ENCODE peak calls at places on chromosomes 7 and 10, in six cellular contexts. L is IMR-90, F is ovary, E is sigmoid colon, P is HCT116, S is vagina. V is an unnamed sample.
A peak's percentile ranks its signal among the peaks of the same experiment; 100 is the strongest.

GRCh38 chr7:18896343-18896975 is 221.0 kb downstream of the TWIST1 start:
- DNase-seq in L (peak; percentile 13), F (no peak), E (no peak), P (no peak), S (no peak), V (no peak)

GRCh38 chr7:149780636-149781419 is 7.4 kb upstream of the ZNF467 start:
- DNase-seq in L (no peak), F (no peak), E (no peak), P (no peak), S (no peak), V (no peak)

GRCh38 chr7:107501593-107501992 is 31.7 kb downstream of the GPR22 start:
- DNase-seq in L (peak; percentile 41), F (no peak), E (no peak), P (peak; percentile 26), S (no peak), V (peak; percentile 40)

GRCh38 chr10:103916254-103916653 is 1.7 kb downstream of the STN1 start:
- DNase-seq in L (peak; percentile 10), F (no peak), E (no peak), P (no peak), S (no peak), V (no peak)

GRCh38 chr7:142880886-142881505 is 4.5 kb downstream of the TRPV6 start:
- DNase-seq in L (peak; percentile 1), F (no peak), E (no peak), P (peak; percentile 37), S (peak; percentile 54), V (peak; percentile 54)

GRCh38 chr10:28505359-28505959 is 27.5 kb upstream of the WAC start:
- DNase-seq in L (no peak), F (no peak), E (no peak), P (no peak), S (no peak), V (no peak)

GRCh38 chr7:46583606-46584005 is 662.5 kb upstream of the IGFBP3 start:
- DNase-seq in L (no peak), F (no peak), E (no peak), P (no peak), S (no peak), V (no peak)

GRCh38 chr7:140672382-140673062 is at the start of gene ADCK2:
- DNase-seq in L (no peak), F (peak; percentile 80), E (peak; percentile 67), P (no peak), S (no peak), V (peak; percentile 70)

GRCh38 chr7:156464339-156464738 is 176.2 kb upstream of the RNF32 start:
- DNase-seq in L (no peak), F (no peak), E (no peak), P (no peak), S (peak; percentile 64), V (no peak)

GRCh38 chr10:118754556-118755423 is at the start of gene CACUL1:
- DNase-seq in L (peak; percentile 100), F (peak; percentile 100), E (peak; percentile 100), P (peak; percentile 100), S (peak; percentile 100), V (peak; percentile 100)
- TF ChIP-seq POLR2A in L (peak; percentile 85), F (peak; percentile 74), E (peak; percentile 71), P (peak; percentile 91), S (peak; percentile 47), V (peak; percentile 36)

GRCh38 chr7:95875519-95875918 is 103.2 kb downstream of the DYNC1I1 start:
- DNase-seq in L (no peak), F (no peak), E (no peak), P (no peak), S (no peak), V (no peak)
- H3K27ac ChIP-seq in L (no peak overlapping the region), F (no peak overlapping the region), E (no peak overlapping the region), P (no peak overlapping the region), S (no peak overlapping the region), V (no peak overlapping the region)

GRCh38 chr7:92527300-92528187 is 776 bp downstream of the PEX1 start:
- DNase-seq in L (peak; percentile 55), F (peak; percentile 56), E (no peak), P (peak; percentile 37), S (no peak), V (peak; percentile 60)
- TF ChIP-seq POLR2A in L (peak; percentile 25), F (no peak), E (no peak), P (no peak), S (no peak), V (no peak)

GRCh38 chr10:73655990-73656298 is at the start of gene SYNPO2L:
- DNase-seq in L (no peak), F (no peak), E (no peak), P (no peak), S (no peak), V (no peak)
- H3K27ac ChIP-seq in L (no peak within 1 kb of the TSS), F (no peak within 1 kb of the TSS), E (no peak within 1 kb of the TSS), P (no peak within 1 kb of the TSS), S (no peak within 1 kb of the TSS), V (no peak within 1 kb of the TSS)

DNA sequence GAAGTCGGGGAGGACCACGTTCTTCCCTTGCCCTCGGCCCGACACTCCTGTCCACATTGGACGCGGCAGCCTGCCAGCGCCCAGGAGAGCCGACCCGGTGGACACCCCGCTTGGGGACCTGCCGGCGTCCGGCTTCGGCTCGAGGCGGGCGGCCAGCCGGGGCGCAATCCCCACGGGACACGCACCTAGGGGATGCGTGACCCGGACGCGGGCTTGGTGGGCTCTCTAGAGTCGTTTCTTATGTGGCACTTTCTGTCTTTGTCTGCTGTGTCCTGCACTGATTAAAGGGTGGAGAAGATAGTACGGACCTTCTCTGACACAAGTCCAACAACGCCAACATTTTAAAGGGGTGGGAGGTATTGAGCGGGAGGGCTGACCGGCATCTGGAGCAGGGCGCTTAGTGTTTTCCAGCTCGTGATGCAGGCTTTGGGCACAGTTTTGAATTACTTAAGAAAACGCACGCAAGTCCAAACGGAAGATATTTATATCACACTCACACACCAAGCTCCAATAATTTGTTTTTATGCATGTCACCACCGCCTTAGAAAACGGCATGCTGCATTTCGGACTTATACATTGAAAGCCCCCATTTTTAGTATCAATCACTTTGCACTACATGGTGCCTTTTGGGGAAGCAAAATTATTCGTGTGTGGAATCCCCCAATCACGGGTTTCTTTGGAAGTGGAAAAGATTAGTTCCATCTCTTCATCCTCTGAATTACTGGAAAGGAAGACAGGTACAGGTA is 3.9 kb upstream of the SPAG6 start:
- DNase-seq in L (peak; percentile 15), F (no peak), E (no peak), P (no peak), S (no peak), V (no peak)
- TF ChIP-seq POLR2A in L (no peak), F (no peak), E (no peak), P (no peak), S (no peak), V (no peak)

V was measured in testis.